ENCODE peak calls at places on chromosomes 5 and 9, in six cellular contexts. A, C, W, L, S and Y are unnamed samples.

GRCh38 chr5:135343417-135343816 is 55.6 kb downstream of the MACROH2A1 start:
- DNase-seq in C (no peak), L (no peak), A (peak), W (no peak), S (peak), Y (no peak)

GRCh38 chr5:115949096-115949495 is 13.2 kb upstream of the LVRN start:
- DNase-seq in A (peak), C (no peak), W (no peak), L (no peak), S (peak), Y (no peak)

GRCh38 chr5:140358738-140359310 is 1.2 kb upstream of the SLC4A9 start:
- DNase-seq in C (no peak), S (peak), L (no peak), W (no peak), A (peak), Y (no peak)

GRCh38 chr5:52896524-52897237 is 92.5 kb upstream of the ITGA2 start:
- DNase-seq in S (no peak), A (peak), L (no peak), W (no peak), C (no peak), Y (no peak)

GRCh38 chr9:136197930-136198604 is 6.9 kb downstream of the LHX3 start:
- DNase-seq in C (no peak), A (no peak), S (no peak), W (no peak), L (no peak), Y (no peak)

GRCh38 chr9:76687861-76688374 is 76.3 kb upstream of the PCA3 start:
- DNase-seq in W (no peak), A (peak), S (peak), L (peak), C (no peak), Y (peak)

GRCh38 chr9:34518896-34519295 is 3.9 kb downstream of the ENHO start:
- DNase-seq in A (no peak), S (no peak), L (no peak), W (no peak), C (no peak), Y (no peak)

GRCh38 chr9:27355166-27355565 is 58.2 kb upstream of the EQTN start:
- DNase-seq in S (no peak), L (no peak), W (no peak), A (no peak), C (no peak), Y (no peak)

GRCh38 chr5:143887302-143887638 is 75.3 kb downstream of the HMHB1 start:
- DNase-seq in C (no peak), A (peak), L (no peak), W (no peak), S (peak), Y (no peak)

GRCh38 chr9:137610944-137611343 is 5.5 kb downstream of the ARRDC1 start:
- DNase-seq in A (no peak), L (no peak), C (no peak), W (no peak), S (peak), Y (no peak)

GRCh38 chr5:41721521-41721920 is 148.7 kb downstream of the OXCT1 start:
- DNase-seq in L (no peak), C (no peak), A (peak), S (no peak), W (no peak), Y (no peak)

GRCh38 chr5:76556511-76557221 is 66.5 kb downstream of the F2RL2 start:
- DNase-seq in C (peak), W (no peak), A (no peak), S (no peak), L (no peak), Y (no peak)

GRCh38 chr9:14478175-14479165 is 164.5 kb upstream of the NFIB start:
- DNase-seq in S (no peak), C (no peak), W (no peak), L (no peak), A (peak), Y (no peak)

GRCh38 chr5:15752886-15753285 is 252.9 kb downstream of the FBXL7 start:
- DNase-seq in W (no peak), C (no peak), L (no peak), S (no peak), A (peak), Y (peak)

GRCh38 chr5:112921031-112921832 is 795 bp downstream of the REEP5 start:
- DNase-seq in C (peak), W (peak), A (peak), S (peak), L (peak), Y (peak)

GRCh38 chr9:125861405-125862063 is 114.4 kb downstream of the PBX3 start:
- DNase-seq in L (no peak), W (no peak), A (peak), S (no peak), C (no peak), Y (no peak)

GRCh38 chr5:163569284-163569683 is 63.9 kb downstream of the MAT2B start:
- DNase-seq in S (peak), A (peak), C (no peak), W (no peak), L (no peak), Y (no peak)

GRCh38 chr5:143968071-143968878 is 156.3 kb downstream of the HMHB1 start:
- DNase-seq in A (peak), L (peak), W (peak), S (peak), C (peak), Y (peak)

GRCh38 chr5:65907138-65907537 is 19.2 kb upstream of the ERBIN start:
- DNase-seq in L (no peak), A (peak), W (no peak), C (no peak), S (peak), Y (no peak)

DNA sequence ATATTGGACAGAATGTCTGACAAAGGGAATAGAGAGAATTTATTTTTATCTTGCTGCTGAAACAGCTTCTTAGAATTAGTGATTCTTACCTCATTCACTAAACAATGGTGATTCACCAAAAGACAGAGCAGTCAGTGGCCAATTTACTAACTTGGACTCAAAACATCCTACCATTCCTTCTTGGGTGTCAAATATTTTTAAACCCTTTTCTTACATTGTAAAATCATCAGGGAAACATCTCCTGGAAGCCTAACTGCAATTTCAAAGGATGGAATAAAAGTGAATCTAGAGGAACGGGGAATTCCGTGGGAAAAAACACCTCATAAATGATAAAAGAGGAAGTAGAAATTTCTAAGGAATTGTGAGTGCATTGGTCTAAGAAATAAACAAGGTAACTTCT is 97.7 kb downstream of the LHFPL2 start:
- DNase-seq in A (peak), W (no peak), L (no peak), S (no peak), C (no peak), Y (no peak)
- H2AFZ ChIP-seq in A (peak), W (no peak), L (no peak), S (no peak), C (no peak), Y (no peak)

DNA sequence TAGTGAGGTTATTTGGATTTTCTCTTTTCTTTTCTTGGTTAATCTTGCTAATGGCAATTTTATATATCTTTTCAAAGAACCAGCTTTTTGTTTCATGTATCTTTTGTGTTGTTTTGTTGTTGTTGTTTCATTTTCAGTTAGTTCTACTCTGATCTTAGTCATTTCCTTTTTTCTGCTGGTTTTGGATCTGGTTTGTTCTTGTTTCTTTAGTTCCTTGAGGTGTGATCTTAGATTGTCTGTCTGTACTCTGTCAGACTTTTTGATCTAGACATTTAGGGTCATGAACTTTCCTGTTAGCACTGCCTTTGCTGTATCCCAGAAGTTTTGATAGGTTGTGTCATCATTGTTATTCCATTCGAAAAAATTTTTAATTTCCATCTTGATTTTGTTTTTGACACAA is 399.7 kb downstream of the TLE1 start:
- DNase-seq in C (no peak), A (no peak), W (peak), S (no peak), L (no peak), Y (no peak)
- H3K4me2 ChIP-seq in C (no peak), A (no peak), W (peak), S (no peak), L (no peak), Y (no peak)

GRCh38 chr9:91354846-91355245 is 6.9 kb downstream of the AUH start:
- DNase-seq in L (no peak), S (no peak), W (no peak), C (no peak), A (peak), Y (no peak)
- TF ChIP-seq EZH2phosphoT487 in L (no peak), S (no peak), W (no peak), C (no peak), A (no peak), Y (no peak)

GRCh38 chr5:72232838-72233237 is 87.2 kb downstream of the MRPS27 start:
- DNase-seq in L (no peak), C (no peak), A (no peak), S (no peak), W (no peak), Y (no peak)

GRCh38 chr5:72231989-72232703 is 87.9 kb downstream of the MRPS27 start:
- DNase-seq in W (no peak), A (no peak), L (no peak), S (no peak), C (no peak), Y (no peak)

GRCh38 chr5:72226950-72227349 is 93.1 kb downstream of the MRPS27 start:
- DNase-seq in A (no peak), C (no peak), W (no peak), S (no peak), L (no peak), Y (no peak)

GRCh38 chr5:72224946-72225427 is 95.1 kb downstream of the MRPS27 start:
- DNase-seq in A (peak), L (no peak), S (no peak), W (no peak), C (no peak), Y (no peak)

GRCh38 chr5:72228957-72229356 is 91.1 kb downstream of the MRPS27 start:
- DNase-seq in A (no peak), L (no peak), S (no peak), C (no peak), W (no peak), Y (no peak)
- H2AFZ ChIP-seq in A (no peak), L (no peak), S (no peak), C (no peak), W (no peak), Y (no peak)

DNA sequence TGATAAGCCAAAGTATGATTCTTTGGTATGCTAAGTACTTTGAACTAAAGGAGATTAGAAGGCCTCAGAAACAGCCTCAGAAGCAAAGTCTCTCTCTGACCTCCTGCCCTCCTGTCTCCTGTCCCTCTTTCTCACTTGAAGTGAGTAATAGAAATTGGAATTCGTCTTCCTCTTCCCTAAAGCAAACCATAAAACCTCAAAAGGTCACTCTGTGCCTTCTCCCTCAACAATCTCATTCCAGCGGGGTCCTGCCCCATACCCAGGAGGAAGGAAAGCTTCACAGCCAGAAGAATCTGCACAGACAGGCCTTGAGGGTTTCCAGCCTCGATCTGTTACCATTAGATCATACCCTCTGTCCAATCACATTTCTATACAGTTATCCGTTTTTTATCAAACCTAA is 87.8 kb downstream of the HAPLN1 start:
- DNase-seq in C (no peak), W (no peak), L (peak), S (peak), A (peak), Y (no peak)
- H3K4me2 ChIP-seq in C (no peak), W (no peak), L (peak), S (peak), A (no peak), Y (no peak)